ENCODE peak calls at places on chromosomes 7 and 10, in five cellular contexts. Y, G, A, W and T are unnamed samples. For H3K9me3, the result is how much of the 10 kb centered on the place peaks cover.

GRCh38 chr10:16867556-16867955 is 50.3 kb upstream of the RSU1 start:
- DNase-seq in Y (no peak), G (no peak), A (no peak), W (peak), T (no peak)

GRCh38 chr10:132521466-132522102 is 16.0 kb upstream of the INPP5A start:
- DNase-seq in Y (no peak), G (no peak), A (peak), W (no peak), T (peak)

GRCh38 chr7:88226886-88227516 is 7.2 kb upstream of the SRI start:
- DNase-seq in Y (no peak), G (peak), A (peak), W (peak), T (peak)

GRCh38 chr10:88545359-88545758 is 37.8 kb downstream of the RNLS start:
- DNase-seq in Y (no peak), G (no peak), A (no peak), W (no peak), T (no peak)

GRCh38 chr7:151999337-152000090 is 26.0 kb upstream of the GALNT11 start:
- DNase-seq in Y (no peak), G (no peak), A (no peak), W (no peak), T (no peak)

GRCh38 chr7:36116347-36117200 is 36.5 kb upstream of the EEPD1 start:
- DNase-seq in Y (no peak), G (no peak), A (no peak), W (peak), T (no peak)

GRCh38 chr7:1567082-1567771 is 2.6 kb downstream of the PSMG3 start:
- DNase-seq in Y (peak), G (peak), A (peak), W (peak), T (peak)

GRCh38 chr7:7427363-7427762 is 108.3 kb downstream of the COL28A1 start:
- DNase-seq in Y (no peak), G (no peak), A (no peak), W (no peak), T (no peak)

GRCh38 chr10:130025811-130026510 is 61.9 kb upstream of the EBF3 start:
- DNase-seq in Y (no peak), G (no peak), A (no peak), W (no peak), T (no peak)

GRCh38 chr10:129617768-129618167 is 150.7 kb downstream of the MGMT start:
- DNase-seq in Y (no peak), G (no peak), A (no peak), W (no peak), T (no peak)

GRCh38 chr7:2111568-2111967 is 121.2 kb downstream of the MAD1L1 start:
- DNase-seq in Y (no peak), G (no peak), A (no peak), W (no peak), T (no peak)

GRCh38 chr10:101780818-101781654 is 2.2 kb downstream of the NPM3 start:
- DNase-seq in Y (no peak), G (peak), A (peak), W (peak), T (peak)

GRCh38 chr10:89679986-89680385 is 21.4 kb upstream of the KIF20B start:
- DNase-seq in Y (no peak), G (no peak), A (no peak), W (no peak), T (no peak)

GRCh38 chr7:76022026-76022780 is 25.6 kb downstream of the STYXL1 start:
- DNase-seq in Y (no peak), G (no peak), A (no peak), W (no peak), T (no peak)

GRCh38 chr7:54541941-54542618 is at the start of gene VSTM2A:
- DNase-seq in Y (no peak), G (no peak), A (no peak), W (peak), T (no peak)

GRCh38 chr7:131586759-131587158 is 30.3 kb upstream of the PODXL start:
- DNase-seq in Y (no peak), G (no peak), A (no peak), W (no peak), T (no peak)

GRCh38 chr10:48364659-48365405 is 58.4 kb downstream of the MAPK8 start:
- DNase-seq in Y (no peak), G (no peak), A (no peak), W (peak), T (no peak)

GRCh38 chr7:4792537-4793126 is 17.2 kb downstream of the AP5Z1 start:
- DNase-seq in Y (no peak), G (no peak), A (no peak), W (peak), T (peak)

GRCh38 chr7:36430881-36431280 is 41.2 kb downstream of the ANLN start:
- DNase-seq in Y (no peak), G (no peak), A (no peak), W (peak), T (no peak)

GRCh38 chr10:58781873-58782488 is 269.3 kb downstream of the BICC1 start:
- DNase-seq in Y (no peak), G (no peak), A (no peak), W (peak), T (no peak)

GRCh38 chr7:149887311-149887710 is 13.5 kb downstream of the ATP6V0E2 start:
- DNase-seq in Y (no peak), G (no peak), A (no peak), W (no peak), T (no peak)

GRCh38 chr7:151987748-151988529 is 31.7 kb downstream of the GALNTL5 start:
- DNase-seq in Y (no peak), G (no peak), A (no peak), W (peak), T (no peak)

GRCh38 chr7:15457959-15458955 is 103.6 kb downstream of the AGMO start:
- DNase-seq in Y (no peak), G (no peak), A (no peak), W (no peak), T (no peak)

GRCh38 chr10:43043342-43043772 is 33.5 kb upstream of the RET start:
- DNase-seq in Y (no peak), G (no peak), A (no peak), W (no peak), T (no peak)

GRCh38 chr7:44559485-44559884 is 14.2 kb downstream of the DDX56 start:
- DNase-seq in Y (no peak), G (no peak), A (no peak), W (no peak), T (no peak)

GRCh38 chr7:43501881-43502280 is 81.0 kb upstream of the STK17A start:
- DNase-seq in Y (no peak), G (no peak), A (no peak), W (peak), T (no peak)

GRCh38 chr7:143490719-143491306 is 13.1 kb downstream of the TAS2R41 start:
- DNase-seq in Y (no peak), G (no peak), A (no peak), W (no peak), T (no peak)

GRCh38 chr10:70672993-70673928 is 955 bp downstream of the ADAMTS14 start:
- DNase-seq in Y (no peak), G (no peak), A (no peak), W (peak), T (no peak)

GRCh38 chr7:103752995-103753394 is 236.5 kb downstream of the RELN start:
- DNase-seq in Y (no peak), G (no peak), A (no peak), W (peak), T (no peak)

DNA sequence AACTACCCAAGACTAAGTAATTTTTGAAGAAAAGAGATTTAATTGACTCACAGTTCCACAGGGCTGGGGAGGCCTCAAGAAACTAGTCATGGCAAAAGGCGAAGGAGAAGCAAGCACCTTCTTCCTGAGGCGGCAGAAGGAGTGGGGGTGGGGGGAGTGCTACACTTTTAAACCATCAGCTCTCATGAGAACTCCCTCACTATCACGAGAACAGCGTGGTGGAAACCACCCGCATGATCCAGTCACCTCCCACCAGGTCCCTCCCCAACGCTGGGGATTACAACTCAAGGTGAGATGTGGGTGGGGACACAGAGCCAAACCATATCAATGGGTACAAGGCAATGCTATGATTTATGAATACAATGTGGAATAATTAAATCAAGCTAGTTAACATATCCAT is 241.9 kb downstream of the PTPRN2 start:
- DNase-seq in Y (no peak), G (no peak), A (no peak), W (no peak), T (no peak)
- H3K9me3 ChIP-seq in Y (under half), G (under half), A (under half), W (under half), T (under half)

GRCh38 chr10:6053303-6053702 is 8.9 kb downstream of the IL2RA start:
- DNase-seq in Y (no peak), G (no peak), A (no peak), W (no peak), T (no peak)

GRCh38 chr10:6054884-6055283 is 7.3 kb downstream of the IL2RA start:
- DNase-seq in Y (no peak), G (peak), A (no peak), W (no peak), T (no peak)

GRCh38 chr10:6052247-6053221 is 9.6 kb downstream of the IL2RA start:
- DNase-seq in Y (no peak), G (peak), A (peak), W (no peak), T (no peak)

GRCh38 chr10:6055929-6056328 is 6.2 kb downstream of the IL2RA start:
- DNase-seq in Y (no peak), G (no peak), A (no peak), W (no peak), T (no peak)

GRCh38 chr10:6053816-6054581 is 8.2 kb downstream of the IL2RA start:
- DNase-seq in Y (no peak), G (peak), A (peak), W (no peak), T (no peak)
- H3K4me3 ChIP-seq in Y (no peak), G (no peak), A (no peak), W (no peak), T (no peak)

GRCh38 chr10:6398419-6398818 is 181.7 kb downstream of the PRKCQ start:
- DNase-seq in Y (no peak), G (no peak), A (no peak), W (peak), T (no peak)
- H3K27ac ChIP-seq in Y (no peak), G (no peak), A (no peak), W (no peak), T (peak)

DNA sequence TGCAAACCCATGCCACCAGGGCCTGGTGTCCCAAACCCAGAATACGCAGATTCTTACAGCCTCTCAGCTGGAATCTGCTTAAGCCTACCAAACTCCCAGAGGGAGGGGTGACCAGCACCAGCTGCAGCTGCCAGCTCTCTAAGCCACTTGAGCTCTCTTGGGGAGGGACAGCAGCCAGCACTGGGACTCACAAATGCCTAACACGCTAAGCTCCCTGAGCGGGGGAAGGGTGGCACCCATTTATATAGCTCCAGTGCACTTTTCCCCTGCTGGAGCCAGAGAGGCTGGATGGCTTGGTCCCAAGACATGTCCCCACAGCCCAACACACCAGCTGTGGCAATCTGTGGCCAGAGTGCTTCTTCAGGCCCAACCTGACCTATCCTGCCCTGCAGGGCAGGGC is 326.8 kb upstream of the NRG3 start:
- DNase-seq in Y (no peak), G (no peak), A (no peak), W (no peak), T (no peak)
- H3K9me3 ChIP-seq in Y (under half), G (under half), A (under half), W (under half), T (under half)

DNA sequence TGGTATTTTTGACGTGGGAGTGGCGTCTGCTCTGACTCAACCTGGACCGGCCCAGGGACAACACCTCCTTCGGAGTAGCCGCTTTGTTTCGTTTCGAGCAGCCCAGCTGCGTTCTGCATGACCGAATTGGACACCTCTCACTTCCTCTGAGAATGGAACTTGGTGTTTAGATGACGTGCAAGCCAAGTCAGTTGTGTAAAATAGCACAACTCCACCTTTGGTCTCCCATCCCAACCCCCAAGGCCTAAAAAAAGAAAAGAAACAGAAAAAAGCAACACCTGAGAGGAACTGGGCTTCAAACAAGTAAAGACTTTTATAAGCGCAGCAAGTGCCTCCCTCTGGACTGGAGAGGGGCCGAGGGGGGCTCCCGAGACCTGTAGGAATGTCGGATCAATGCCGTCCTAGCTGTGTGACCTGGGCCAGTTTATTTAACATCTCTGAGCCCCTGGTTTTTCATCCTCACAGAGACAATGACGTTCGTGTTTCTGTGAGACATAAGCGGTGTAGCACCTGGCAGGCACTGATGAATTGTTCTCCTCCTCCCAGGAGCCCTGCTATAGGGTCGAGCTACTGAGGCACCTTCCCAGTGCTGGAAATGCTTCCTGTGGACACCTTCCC is 52.0 kb upstream of the SMNDC1 start:
- DNase-seq in Y (no peak), G (peak), A (peak), W (peak), T (no peak)
- H3K4me3 ChIP-seq in Y (no peak), G (no peak), A (no peak), W (no peak), T (no peak)

GRCh38 chr7:78301361-78301760 is 502.8 kb downstream of the PHTF2 start:
- DNase-seq in Y (no peak), G (no peak), A (no peak), W (peak), T (no peak)
- H3K27ac ChIP-seq in Y (no peak), G (no peak), A (no peak), W (no peak), T (no peak)